ENCODE peak calls at places on chromosomes 16 and 17, in eight cellular contexts. One of them, this sample, is unnamed.

GRCh38 chr17:82384730-82385429 is 13.3 kb downstream of the UTS2R start:
- DNase-seq in B cell: no peak
- DNase-seq in ascending aorta: peak
- DNase-seq in stimulated activated CD8-positive, alpha-beta memory T cell treated with anti-CD3 and anti-CD28 coated beads, Interleukin-15, amount 100 ng/mL, for 48 hours: no peak
- DNase-seq in T-helper 9 cell: no peak
- DNase-seq in effector CD4-positive, alpha-beta T cell: no peak
- DNase-seq in amniotic stem cell: no peak
- DNase-seq in sciatic nerve: no peak
- DNase-seq in this sample: no peak

GRCh38 chr16:59707441-59707840 is 973.3 kb upstream of the GOT2 start:
- DNase-seq in B cell: no peak
- DNase-seq in ascending aorta: no peak
- DNase-seq in stimulated activated CD8-positive, alpha-beta memory T cell treated with anti-CD3 and anti-CD28 coated beads, Interleukin-15, amount 100 ng/mL, for 48 hours: no peak
- DNase-seq in T-helper 9 cell: no peak
- DNase-seq in effector CD4-positive, alpha-beta T cell: no peak
- DNase-seq in amniotic stem cell: no peak
- DNase-seq in sciatic nerve: no peak
- DNase-seq in this sample: no peak

GRCh38 chr16:50467943-50468748 is 80.0 kb upstream of the NKD1 start:
- DNase-seq in B cell: no peak
- DNase-seq in ascending aorta: no peak
- DNase-seq in stimulated activated CD8-positive, alpha-beta memory T cell treated with anti-CD3 and anti-CD28 coated beads, Interleukin-15, amount 100 ng/mL, for 48 hours: no peak
- DNase-seq in T-helper 9 cell: no peak
- DNase-seq in effector CD4-positive, alpha-beta T cell: no peak
- DNase-seq in amniotic stem cell: no peak
- DNase-seq in sciatic nerve: no peak
- DNase-seq in this sample: no peak

GRCh38 chr17:43987131-43988021 is 17.0 kb upstream of the NAGS start:
- DNase-seq in B cell: no peak
- DNase-seq in ascending aorta: no peak
- DNase-seq in stimulated activated CD8-positive, alpha-beta memory T cell treated with anti-CD3 and anti-CD28 coated beads, Interleukin-15, amount 100 ng/mL, for 48 hours: no peak
- DNase-seq in T-helper 9 cell: no peak
- DNase-seq in effector CD4-positive, alpha-beta T cell: no peak
- DNase-seq in amniotic stem cell: no peak
- DNase-seq in sciatic nerve: no peak
- DNase-seq in this sample: no peak

GRCh38 chr16:74297296-74297665 is 667 bp downstream of the PSMD7 start:
- DNase-seq in B cell: no peak
- DNase-seq in ascending aorta: peak
- DNase-seq in stimulated activated CD8-positive, alpha-beta memory T cell treated with anti-CD3 and anti-CD28 coated beads, Interleukin-15, amount 100 ng/mL, for 48 hours: peak
- DNase-seq in T-helper 9 cell: peak
- DNase-seq in effector CD4-positive, alpha-beta T cell: no peak
- DNase-seq in amniotic stem cell: no peak
- DNase-seq in sciatic nerve: peak
- DNase-seq in this sample: peak

GRCh38 chr17:41792835-41793748 is 6.6 kb upstream of the JUP start:
- DNase-seq in B cell: no peak
- DNase-seq in ascending aorta: no peak
- DNase-seq in stimulated activated CD8-positive, alpha-beta memory T cell treated with anti-CD3 and anti-CD28 coated beads, Interleukin-15, amount 100 ng/mL, for 48 hours: no peak
- DNase-seq in T-helper 9 cell: no peak
- DNase-seq in effector CD4-positive, alpha-beta T cell: no peak
- DNase-seq in amniotic stem cell: peak
- DNase-seq in sciatic nerve: no peak
- DNase-seq in this sample: no peak

GRCh38 chr16:86570542-86571196 is 4.0 kb downstream of the FOXC2 start:
- DNase-seq in B cell: no peak
- DNase-seq in ascending aorta: no peak
- DNase-seq in stimulated activated CD8-positive, alpha-beta memory T cell treated with anti-CD3 and anti-CD28 coated beads, Interleukin-15, amount 100 ng/mL, for 48 hours: no peak
- DNase-seq in T-helper 9 cell: no peak
- DNase-seq in effector CD4-positive, alpha-beta T cell: no peak
- DNase-seq in amniotic stem cell: no peak
- DNase-seq in sciatic nerve: peak
- DNase-seq in this sample: no peak

GRCh38 chr16:27852116-27852515 is 211.4 kb downstream of the GSG1L start:
- DNase-seq in B cell: no peak
- DNase-seq in ascending aorta: peak
- DNase-seq in stimulated activated CD8-positive, alpha-beta memory T cell treated with anti-CD3 and anti-CD28 coated beads, Interleukin-15, amount 100 ng/mL, for 48 hours: no peak
- DNase-seq in T-helper 9 cell: no peak
- DNase-seq in effector CD4-positive, alpha-beta T cell: no peak
- DNase-seq in amniotic stem cell: no peak
- DNase-seq in sciatic nerve: no peak
- DNase-seq in this sample: no peak

GRCh38 chr16:88782454-88783390 is 2.3 kb downstream of the PIEZO1 start:
- DNase-seq in B cell: no peak
- DNase-seq in ascending aorta: peak
- DNase-seq in stimulated activated CD8-positive, alpha-beta memory T cell treated with anti-CD3 and anti-CD28 coated beads, Interleukin-15, amount 100 ng/mL, for 48 hours: peak
- DNase-seq in T-helper 9 cell: peak
- DNase-seq in effector CD4-positive, alpha-beta T cell: peak
- DNase-seq in amniotic stem cell: peak
- DNase-seq in sciatic nerve: no peak
- DNase-seq in this sample: no peak

GRCh38 chr16:15507299-15507958 is 73.0 kb downstream of the BMERB1 start:
- DNase-seq in B cell: no peak
- DNase-seq in ascending aorta: peak
- DNase-seq in stimulated activated CD8-positive, alpha-beta memory T cell treated with anti-CD3 and anti-CD28 coated beads, Interleukin-15, amount 100 ng/mL, for 48 hours: no peak
- DNase-seq in T-helper 9 cell: no peak
- DNase-seq in effector CD4-positive, alpha-beta T cell: no peak
- DNase-seq in amniotic stem cell: peak
- DNase-seq in sciatic nerve: no peak
- DNase-seq in this sample: no peak

GRCh38 chr16:82963653-82964052 is 336.9 kb downstream of the CDH13 start:
- DNase-seq in B cell: no peak
- DNase-seq in ascending aorta: no peak
- DNase-seq in stimulated activated CD8-positive, alpha-beta memory T cell treated with anti-CD3 and anti-CD28 coated beads, Interleukin-15, amount 100 ng/mL, for 48 hours: no peak
- DNase-seq in T-helper 9 cell: no peak
- DNase-seq in effector CD4-positive, alpha-beta T cell: no peak
- DNase-seq in amniotic stem cell: no peak
- DNase-seq in sciatic nerve: no peak
- DNase-seq in this sample: no peak

GRCh38 chr17:13002761-13003453 is 14.9 kb downstream of the ELAC2 start:
- DNase-seq in B cell: peak
- DNase-seq in ascending aorta: peak
- DNase-seq in stimulated activated CD8-positive, alpha-beta memory T cell treated with anti-CD3 and anti-CD28 coated beads, Interleukin-15, amount 100 ng/mL, for 48 hours: no peak
- DNase-seq in T-helper 9 cell: peak
- DNase-seq in effector CD4-positive, alpha-beta T cell: peak
- DNase-seq in amniotic stem cell: peak
- DNase-seq in sciatic nerve: peak
- DNase-seq in this sample: peak

GRCh38 chr17:48113201-48113676 is 5.7 kb downstream of the SNX11 start:
- DNase-seq in B cell: peak
- DNase-seq in ascending aorta: no peak
- DNase-seq in stimulated activated CD8-positive, alpha-beta memory T cell treated with anti-CD3 and anti-CD28 coated beads, Interleukin-15, amount 100 ng/mL, for 48 hours: no peak
- DNase-seq in T-helper 9 cell: peak
- DNase-seq in effector CD4-positive, alpha-beta T cell: peak
- DNase-seq in amniotic stem cell: no peak
- DNase-seq in sciatic nerve: peak
- DNase-seq in this sample: no peak

GRCh38 chr17:80253631-80254395 is 6.8 kb upstream of the RNF213 start:
- DNase-seq in B cell: no peak
- DNase-seq in ascending aorta: no peak
- DNase-seq in stimulated activated CD8-positive, alpha-beta memory T cell treated with anti-CD3 and anti-CD28 coated beads, Interleukin-15, amount 100 ng/mL, for 48 hours: no peak
- DNase-seq in T-helper 9 cell: no peak
- DNase-seq in effector CD4-positive, alpha-beta T cell: no peak
- DNase-seq in amniotic stem cell: no peak
- DNase-seq in sciatic nerve: no peak
- DNase-seq in this sample: no peak

GRCh38 chr17:50872710-50873424 is 6.7 kb upstream of the TOB1 start:
- DNase-seq in B cell: no peak
- DNase-seq in ascending aorta: peak
- DNase-seq in stimulated activated CD8-positive, alpha-beta memory T cell treated with anti-CD3 and anti-CD28 coated beads, Interleukin-15, amount 100 ng/mL, for 48 hours: peak
- DNase-seq in T-helper 9 cell: peak
- DNase-seq in effector CD4-positive, alpha-beta T cell: peak
- DNase-seq in amniotic stem cell: no peak
- DNase-seq in sciatic nerve: no peak
- DNase-seq in this sample: no peak

GRCh38 chr16:11472851-11473250 is 113.9 kb downstream of the LITAF start:
- DNase-seq in B cell: no peak
- DNase-seq in ascending aorta: no peak
- DNase-seq in stimulated activated CD8-positive, alpha-beta memory T cell treated with anti-CD3 and anti-CD28 coated beads, Interleukin-15, amount 100 ng/mL, for 48 hours: no peak
- DNase-seq in T-helper 9 cell: no peak
- DNase-seq in effector CD4-positive, alpha-beta T cell: no peak
- DNase-seq in amniotic stem cell: no peak
- DNase-seq in sciatic nerve: no peak
- DNase-seq in this sample: no peak

GRCh38 chr16:56237451-56237930 is 46.2 kb downstream of the GNAO1 start:
- DNase-seq in B cell: no peak
- DNase-seq in ascending aorta: peak
- DNase-seq in stimulated activated CD8-positive, alpha-beta memory T cell treated with anti-CD3 and anti-CD28 coated beads, Interleukin-15, amount 100 ng/mL, for 48 hours: no peak
- DNase-seq in T-helper 9 cell: no peak
- DNase-seq in effector CD4-positive, alpha-beta T cell: no peak
- DNase-seq in amniotic stem cell: no peak
- DNase-seq in sciatic nerve: no peak
- DNase-seq in this sample: no peak

GRCh38 chr16:62661435-62661834 is 625.2 kb upstream of the CDH8 start:
- DNase-seq in B cell: no peak
- DNase-seq in ascending aorta: no peak
- DNase-seq in stimulated activated CD8-positive, alpha-beta memory T cell treated with anti-CD3 and anti-CD28 coated beads, Interleukin-15, amount 100 ng/mL, for 48 hours: no peak
- DNase-seq in T-helper 9 cell: no peak
- DNase-seq in effector CD4-positive, alpha-beta T cell: no peak
- DNase-seq in amniotic stem cell: no peak
- DNase-seq in sciatic nerve: no peak
- DNase-seq in this sample: no peak

GRCh38 chr17:28811594-28812135 is 30.9 kb downstream of the FAM222B start:
- DNase-seq in B cell: no peak
- DNase-seq in ascending aorta: no peak
- DNase-seq in stimulated activated CD8-positive, alpha-beta memory T cell treated with anti-CD3 and anti-CD28 coated beads, Interleukin-15, amount 100 ng/mL, for 48 hours: no peak
- DNase-seq in T-helper 9 cell: no peak
- DNase-seq in effector CD4-positive, alpha-beta T cell: no peak
- DNase-seq in amniotic stem cell: no peak
- DNase-seq in sciatic nerve: no peak
- DNase-seq in this sample: no peak

GRCh38 chr17:19771971-19772630 is 24.0 kb upstream of the ALDH3A1 start:
- DNase-seq in B cell: no peak
- DNase-seq in ascending aorta: no peak
- DNase-seq in stimulated activated CD8-positive, alpha-beta memory T cell treated with anti-CD3 and anti-CD28 coated beads, Interleukin-15, amount 100 ng/mL, for 48 hours: no peak
- DNase-seq in T-helper 9 cell: no peak
- DNase-seq in effector CD4-positive, alpha-beta T cell: no peak
- DNase-seq in amniotic stem cell: no peak
- DNase-seq in sciatic nerve: no peak
- DNase-seq in this sample: no peak

GRCh38 chr16:13864689-13865088 is 55.3 kb upstream of the ERCC4 start:
- DNase-seq in B cell: no peak
- DNase-seq in ascending aorta: no peak
- DNase-seq in stimulated activated CD8-positive, alpha-beta memory T cell treated with anti-CD3 and anti-CD28 coated beads, Interleukin-15, amount 100 ng/mL, for 48 hours: no peak
- DNase-seq in T-helper 9 cell: no peak
- DNase-seq in effector CD4-positive, alpha-beta T cell: no peak
- DNase-seq in amniotic stem cell: no peak
- DNase-seq in sciatic nerve: no peak
- DNase-seq in this sample: no peak

GRCh38 chr16:74607310-74607966 is 524 bp upstream of the GLG1 start:
- DNase-seq in B cell: no peak
- DNase-seq in ascending aorta: no peak
- DNase-seq in stimulated activated CD8-positive, alpha-beta memory T cell treated with anti-CD3 and anti-CD28 coated beads, Interleukin-15, amount 100 ng/mL, for 48 hours: no peak
- DNase-seq in T-helper 9 cell: no peak
- DNase-seq in effector CD4-positive, alpha-beta T cell: no peak
- DNase-seq in amniotic stem cell: no peak
- DNase-seq in sciatic nerve: no peak
- DNase-seq in this sample: no peak

GRCh38 chr17:32155896-32156295 is 13.6 kb downstream of the RHOT1 start:
- DNase-seq in B cell: no peak
- DNase-seq in ascending aorta: no peak
- DNase-seq in stimulated activated CD8-positive, alpha-beta memory T cell treated with anti-CD3 and anti-CD28 coated beads, Interleukin-15, amount 100 ng/mL, for 48 hours: no peak
- DNase-seq in T-helper 9 cell: no peak
- DNase-seq in effector CD4-positive, alpha-beta T cell: no peak
- DNase-seq in amniotic stem cell: no peak
- DNase-seq in sciatic nerve: no peak
- DNase-seq in this sample: no peak

This sample was measured in omental fat pad.